ENCODE peak calls at places on chromosomes 6 and 20, in five cellular contexts. R is SK-N-SH, O is HepG2, S is H1, D is HCT116. X is an unnamed sample.

GRCh38 chr6:156943816-156944215 is 166.6 kb downstream of the ARID1B start:
- DNase-seq in R (no peak), O (no peak), S (no peak), D (no peak), X (no peak)

GRCh38 chr6:168347615-168348014 is 28.0 kb upstream of the DACT2 start:
- DNase-seq in R (no peak), O (no peak), S (no peak), D (no peak), X (no peak)

GRCh38 chr6:122755901-122756300 is 23.6 kb upstream of the FABP7 start:
- DNase-seq in R (no peak), O (no peak), S (no peak), D (no peak), X (no peak)

GRCh38 chr6:148358196-148358785 is 15.7 kb downstream of the SASH1 start:
- DNase-seq in R (no peak), O (no peak), S (no peak), D (no peak), X (peak)

GRCh38 chr20:59574308-59574707 is 30.0 kb upstream of the PHACTR3 start:
- DNase-seq in R (peak), O (no peak), S (no peak), D (no peak), X (no peak)

GRCh38 chr6:53151676-53152075 is 3.0 kb upstream of the GCM1 start:
- DNase-seq in R (no peak), O (peak), S (peak), D (peak), X (no peak)

GRCh38 chr20:10519361-10520048 is 84.4 kb downstream of the SLX4IP start:
- DNase-seq in R (no peak), O (no peak), S (no peak), D (no peak), X (no peak)

GRCh38 chr6:21441386-21441785 is 152.2 kb upstream of the SOX4 start:
- DNase-seq in R (no peak), O (no peak), S (no peak), D (no peak), X (no peak)

GRCh38 chr6:100186552-100186951 is 192.5 kb upstream of the MCHR2 start:
- DNase-seq in R (no peak), O (no peak), S (no peak), D (no peak), X (no peak)

GRCh38 chr6:25635886-25636317 is 16.1 kb upstream of the SCGN start:
- DNase-seq in R (no peak), O (peak), S (no peak), D (no peak), X (no peak)

GRCh38 chr6:111121789-111122350 is 34.6 kb downstream of the SLC16A10 start:
- DNase-seq in R (no peak), O (no peak), S (no peak), D (no peak), X (no peak)

GRCh38 chr6:692356-692851 is 535 bp downstream of the EXOC2 start:
- DNase-seq in R (peak), O (peak), S (peak), D (peak), X (peak)

GRCh38 chr6:17339308-17339670 is 54.1 kb upstream of the CAP2 start:
- DNase-seq in R (no peak), O (no peak), S (no peak), D (no peak), X (no peak)

GRCh38 chr6:125277838-125278237 is 23.9 kb downstream of the HDDC2 start:
- DNase-seq in R (no peak), O (no peak), S (no peak), D (no peak), X (no peak)

GRCh38 chr6:22049002-22049401 is 247.8 kb downstream of the PRL start:
- DNase-seq in R (no peak), O (no peak), S (no peak), D (no peak), X (no peak)

GRCh38 chr20:23646106-23646958 is 8.6 kb upstream of the CST3 start:
- DNase-seq in R (no peak), O (no peak), S (no peak), D (no peak), X (no peak)

GRCh38 chr6:139134817-139135577 is at the start of gene HECA:
- DNase-seq in R (peak), O (peak), S (peak), D (peak), X (peak)

GRCh38 chr6:21928715-21929298 is 335.3 kb downstream of the SOX4 start:
- DNase-seq in R (no peak), O (peak), S (no peak), D (no peak), X (no peak)

GRCh38 chr6:5937516-5937915 is 69.2 kb downstream of the NRN1 start:
- DNase-seq in R (no peak), O (no peak), S (no peak), D (no peak), X (no peak)

GRCh38 chr6:14121936-14122344 is 4.4 kb downstream of the CD83 start:
- DNase-seq in R (no peak), O (no peak), S (no peak), D (no peak), X (no peak)

GRCh38 chr6:23180504-23181293 is 611.3 kb downstream of the HDGFL1 start:
- DNase-seq in R (peak), O (no peak), S (no peak), D (no peak), X (no peak)

GRCh38 chr20:45407067-45407745 is 883 bp upstream of the DBNDD2 start:
- DNase-seq in R (peak), O (no peak), S (no peak), D (no peak), X (peak)

GRCh38 chr20:50645253-50646068 is 45.9 kb downstream of the RIPOR3 start:
- DNase-seq in R (no peak), O (peak), S (peak), D (peak), X (peak)

GRCh38 chr20:57315964-57316480 is 13.6 kb upstream of the SPO11 start:
- DNase-seq in R (no peak), O (no peak), S (no peak), D (no peak), X (no peak)

GRCh38 chr6:132132911-132133639 is 181.9 kb upstream of the CCN2 start:
- DNase-seq in R (no peak), O (no peak), S (no peak), D (no peak), X (no peak)

GRCh38 chr6:127103482-127103881 is 15.0 kb upstream of the RSPO3 start:
- DNase-seq in R (no peak), O (no peak), S (no peak), D (no peak), X (no peak)

GRCh38 chr6:39251406-39251805 is 22.1 kb upstream of the KCNK5 start:
- DNase-seq in R (peak), O (no peak), S (no peak), D (no peak), X (no peak)

GRCh38 chr20:45888681-45889080 is 1.3 kb upstream of the SPATA25 start:
- DNase-seq in R (no peak), O (no peak), S (no peak), D (no peak), X (no peak)

GRCh38 chr20:59253779-59254319 is 46.6 kb upstream of the EDN3 start:
- DNase-seq in R (peak), O (no peak), S (no peak), D (no peak), X (no peak)

GRCh38 chr20:45470939-45471338 is 1.4 kb downstream of the WFDC2 start:
- DNase-seq in R (no peak), O (no peak), S (no peak), D (no peak), X (peak)

GRCh38 chr6:131979515-131980337 is 28.6 kb upstream of the CCN2 start:
- DNase-seq in R (no peak), O (no peak), S (no peak), D (no peak), X (no peak)

GRCh38 chr6:42294759-42295158 is 77.1 kb upstream of the MRPS10 start:
- DNase-seq in R (no peak), O (peak), S (no peak), D (peak), X (no peak)
- TF ChIP-seq JUND in R (peak), O (no peak), S (no peak), D (peak), X (no peak)

GRCh38 chr6:12008366-12009179 is 3.5 kb upstream of the HIVEP1 start:
- DNase-seq in R (peak), O (peak), S (peak), D (peak), X (peak)
- TF ChIP-seq JUND in R (peak), O (no peak), S (no peak), D (no peak), X (no peak)

GRCh38 chr20:52496191-52496590 is 304.6 kb upstream of the ZFP64 start:
- DNase-seq in R (no peak), O (no peak), S (no peak), D (no peak), X (no peak)

GRCh38 chr20:52494244-52494643 is 302.7 kb upstream of the ZFP64 start:
- DNase-seq in R (no peak), O (no peak), S (no peak), D (no peak), X (no peak)

GRCh38 chr20:52493177-52493711 is 301.7 kb upstream of the ZFP64 start:
- DNase-seq in R (no peak), O (no peak), S (no peak), D (no peak), X (peak)

DNA sequence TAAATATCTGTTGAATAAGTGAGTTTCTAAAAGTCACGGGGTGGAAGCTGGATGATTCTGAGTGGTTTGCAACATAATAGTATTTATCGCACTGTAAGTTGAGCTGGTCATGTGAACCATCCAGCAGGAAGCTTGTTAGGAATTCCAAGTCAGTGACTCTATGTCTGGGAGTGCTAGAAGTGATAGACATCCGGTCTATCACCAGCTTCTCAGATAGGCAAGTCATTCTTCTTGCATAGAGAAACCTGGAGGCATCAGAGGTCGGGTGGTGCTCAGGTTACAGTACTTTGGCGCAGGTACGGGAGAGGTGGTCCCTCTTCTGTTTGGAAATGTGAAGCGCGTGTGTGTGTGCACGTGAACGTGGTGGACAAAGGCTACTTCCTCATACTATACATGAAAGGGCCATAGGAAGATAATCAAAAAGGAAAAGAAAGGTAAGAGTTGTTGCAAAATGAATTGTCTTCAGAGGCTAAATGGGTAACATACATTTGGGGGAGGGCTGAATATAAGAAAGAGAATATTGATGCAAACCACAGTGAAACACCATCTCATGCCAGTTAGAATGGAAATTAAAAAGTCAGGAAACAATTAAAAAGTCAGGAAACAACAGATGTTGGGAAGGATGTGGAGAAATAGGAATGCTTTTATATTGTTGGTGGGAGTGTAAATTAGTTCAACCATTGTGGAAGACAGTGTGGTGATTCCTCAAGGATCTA is 299.3 kb upstream of the ZFP64 start:
- DNase-seq in R (no peak), O (no peak), S (no peak), D (no peak), X (no peak)
- TF ChIP-seq JUND in R (no peak), O (no peak), S (no peak), D (no peak), X (no peak)

DNA sequence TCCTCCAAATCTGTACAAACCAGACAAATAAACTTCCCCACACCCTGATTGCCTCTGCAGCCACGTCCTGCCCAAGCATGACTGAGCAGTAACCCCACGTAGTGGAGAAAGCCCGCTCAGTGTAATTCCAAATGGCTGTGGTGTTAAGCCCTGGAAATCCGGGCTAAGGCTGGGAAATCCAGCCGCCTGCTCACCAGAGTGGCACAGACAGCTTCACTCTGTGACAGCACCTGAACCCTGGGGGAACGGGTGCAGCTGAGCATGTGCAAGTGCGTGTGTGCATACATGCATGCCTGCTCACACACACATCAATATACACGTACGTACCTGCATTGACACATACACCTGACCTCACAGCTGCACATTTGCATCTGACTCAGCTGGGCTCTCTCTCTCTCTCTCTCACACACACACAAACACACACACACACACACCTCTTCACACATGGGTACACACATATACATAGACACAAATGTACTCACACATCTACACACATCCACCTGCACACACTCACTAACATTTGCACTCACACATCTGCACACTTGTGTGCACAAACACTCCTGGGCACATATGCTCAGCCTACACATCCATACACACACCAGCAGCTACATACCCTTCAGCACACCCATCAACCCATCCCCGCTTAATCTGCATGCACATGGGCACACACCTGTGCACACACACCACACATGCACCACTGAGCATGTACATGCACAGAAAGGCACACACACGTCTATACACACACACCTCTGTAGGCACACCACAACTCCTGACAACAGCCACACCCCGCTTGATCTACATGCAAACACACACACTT is 114.1 kb downstream of the GRM4 start:
- DNase-seq in R (no peak), O (no peak), S (no peak), D (no peak), X (no peak)
- TF ChIP-seq JUND in R (no peak), O (no peak), S (no peak), D (no peak), X (no peak)

GRCh38 chr6:48610846-48611245 is 499.8 kb upstream of the PTCHD4 start:
- DNase-seq in R (no peak), O (no peak), S (no peak), D (no peak), X (no peak)

GRCh38 chr6:48611332-48611731 is 500.3 kb upstream of the PTCHD4 start:
- DNase-seq in R (no peak), O (no peak), S (no peak), D (no peak), X (no peak)

GRCh38 chr6:48613221-48613949 is 502.4 kb upstream of the PTCHD4 start:
- DNase-seq in R (no peak), O (no peak), S (no peak), D (no peak), X (no peak)

GRCh38 chr6:48614326-48614725 is 503.3 kb upstream of the PTCHD4 start:
- DNase-seq in R (no peak), O (no peak), S (no peak), D (no peak), X (no peak)

DNA sequence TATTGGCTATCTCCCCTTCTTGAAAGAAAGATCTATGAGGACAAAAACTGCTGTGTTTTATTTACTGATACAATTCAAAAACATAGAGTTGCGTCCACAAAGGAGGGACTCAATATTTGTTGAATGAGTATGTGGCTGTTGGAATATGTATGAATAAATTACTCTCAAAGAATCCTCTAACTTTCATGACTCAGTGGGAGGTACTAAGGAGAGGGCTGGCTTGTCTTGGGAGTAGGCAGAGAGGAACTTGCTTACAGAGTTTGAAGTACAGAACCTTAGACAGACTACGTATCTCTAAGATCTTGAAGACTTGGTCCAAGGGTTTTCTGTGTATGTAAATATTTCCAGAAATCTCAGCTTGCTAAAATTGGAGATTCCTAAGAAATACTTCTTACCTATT is 504.0 kb upstream of the PTCHD4 start:
- DNase-seq in R (no peak), O (no peak), S (no peak), D (no peak), X (no peak)
- TF ChIP-seq JUND in R (no peak), O (no peak), S (no peak), D (no peak), X (no peak)

DNA sequence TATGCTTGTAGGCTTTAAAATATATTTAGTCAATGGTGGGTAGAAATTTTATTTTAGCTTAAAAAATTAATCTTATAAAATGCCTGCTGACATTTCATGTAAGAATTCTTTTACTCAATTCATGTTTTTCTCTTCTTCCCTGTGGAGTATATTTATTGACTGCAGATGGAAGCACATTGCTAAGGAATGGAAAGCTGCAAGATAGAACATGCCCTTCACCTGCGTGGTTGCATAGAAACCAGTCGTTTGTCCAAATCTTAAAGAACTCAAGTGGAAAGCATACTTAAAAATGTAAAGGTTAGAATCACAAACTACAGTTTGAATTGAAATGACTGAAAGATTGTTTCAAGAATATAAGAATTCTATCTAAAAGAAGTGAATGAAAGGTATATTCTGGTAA is 30.7 kb downstream of the C6orf163 start:
- DNase-seq in R (no peak), O (no peak), S (no peak), D (no peak), X (no peak)
- TF ChIP-seq JUND in R (no peak), O (no peak), S (no peak), D (no peak), X (no peak)